ENCODE peak calls at places on chromosomes 16 and 17, in seven cellular contexts. One of them, this sample, is unnamed.

GRCh38 chr17:61475726-61476125 is 23.5 kb downstream of the TBX4 start:
- DNase-seq in WTC11: no peak
- DNase-seq in activated T-helper 2 cell treated with anti-CD3 and anti-CD28 coated beads, Interferon-gamma antibody, Interleukin-2, Interleukin-4, amounts not matched to agents 10 μg/mL and 5 μg/mL and 100 μg/mL, durations not matched to agents 14 hours and 24 hours and 36 hours: no peak
- DNase-seq in neural crest cell: no peak
- DNase-seq in HCT116: no peak
- DNase-seq in aorta: no peak
- DNase-seq in Daoy: no peak
- DNase-seq in this sample: no peak

GRCh38 chr17:4230142-4230541 is 33.6 kb downstream of the ANKFY1 start:
- DNase-seq in WTC11: no peak
- DNase-seq in HCT116: peak
- DNase-seq in Daoy: peak
- DNase-seq in aorta: no peak
- DNase-seq in neural crest cell: no peak
- DNase-seq in activated T-helper 2 cell treated with anti-CD3 and anti-CD28 coated beads, Interferon-gamma antibody, Interleukin-2, Interleukin-4, amounts not matched to agents 10 μg/mL and 5 μg/mL and 100 μg/mL, durations not matched to agents 14 hours and 24 hours and 36 hours: no peak
- DNase-seq in this sample: no peak

GRCh38 chr16:86680137-86680536 is 101.8 kb downstream of the FOXL1 start:
- DNase-seq in neural crest cell: no peak
- DNase-seq in activated T-helper 2 cell treated with anti-CD3 and anti-CD28 coated beads, Interferon-gamma antibody, Interleukin-2, Interleukin-4, amounts not matched to agents 10 μg/mL and 5 μg/mL and 100 μg/mL, durations not matched to agents 14 hours and 24 hours and 36 hours: no peak
- DNase-seq in WTC11: no peak
- DNase-seq in aorta: peak
- DNase-seq in HCT116: no peak
- DNase-seq in Daoy: peak
- DNase-seq in this sample: no peak

GRCh38 chr17:63387941-63388340 is 58.2 kb downstream of the CYB561 start:
- DNase-seq in neural crest cell: no peak
- DNase-seq in WTC11: no peak
- DNase-seq in Daoy: no peak
- DNase-seq in HCT116: no peak
- DNase-seq in aorta: no peak
- DNase-seq in activated T-helper 2 cell treated with anti-CD3 and anti-CD28 coated beads, Interferon-gamma antibody, Interleukin-2, Interleukin-4, amounts not matched to agents 10 μg/mL and 5 μg/mL and 100 μg/mL, durations not matched to agents 14 hours and 24 hours and 36 hours: no peak
- DNase-seq in this sample: no peak

GRCh38 chr17:77719806-77720205 is 238.7 kb upstream of the TNRC6C start:
- DNase-seq in neural crest cell: no peak
- DNase-seq in activated T-helper 2 cell treated with anti-CD3 and anti-CD28 coated beads, Interferon-gamma antibody, Interleukin-2, Interleukin-4, amounts not matched to agents 10 μg/mL and 5 μg/mL and 100 μg/mL, durations not matched to agents 14 hours and 24 hours and 36 hours: no peak
- DNase-seq in Daoy: no peak
- DNase-seq in HCT116: no peak
- DNase-seq in WTC11: no peak
- DNase-seq in aorta: no peak
- DNase-seq in this sample: no peak

GRCh38 chr17:72683506-72684404 is 408.7 kb downstream of the SLC39A11 start:
- DNase-seq in neural crest cell: no peak
- DNase-seq in HCT116: peak
- DNase-seq in Daoy: peak
- DNase-seq in WTC11: no peak
- DNase-seq in activated T-helper 2 cell treated with anti-CD3 and anti-CD28 coated beads, Interferon-gamma antibody, Interleukin-2, Interleukin-4, amounts not matched to agents 10 μg/mL and 5 μg/mL and 100 μg/mL, durations not matched to agents 14 hours and 24 hours and 36 hours: no peak
- DNase-seq in aorta: no peak
- DNase-seq in this sample: no peak

GRCh38 chr17:56834380-56835258 is 668 bp downstream of the DGKE start:
- DNase-seq in Daoy: no peak
- DNase-seq in HCT116: no peak
- DNase-seq in WTC11: peak
- DNase-seq in activated T-helper 2 cell treated with anti-CD3 and anti-CD28 coated beads, Interferon-gamma antibody, Interleukin-2, Interleukin-4, amounts not matched to agents 10 μg/mL and 5 μg/mL and 100 μg/mL, durations not matched to agents 14 hours and 24 hours and 36 hours: peak
- DNase-seq in aorta: peak
- DNase-seq in neural crest cell: peak
- DNase-seq in this sample: peak

GRCh38 chr17:56358651-56359050 is 205.4 kb downstream of the ANKFN1 start:
- DNase-seq in Daoy: peak
- DNase-seq in WTC11: no peak
- DNase-seq in neural crest cell: no peak
- DNase-seq in activated T-helper 2 cell treated with anti-CD3 and anti-CD28 coated beads, Interferon-gamma antibody, Interleukin-2, Interleukin-4, amounts not matched to agents 10 μg/mL and 5 μg/mL and 100 μg/mL, durations not matched to agents 14 hours and 24 hours and 36 hours: no peak
- DNase-seq in HCT116: peak
- DNase-seq in aorta: no peak
- DNase-seq in this sample: no peak

GRCh38 chr17:76238847-76239537 is 1.3 kb downstream of the RNF157 start:
- DNase-seq in Daoy: no peak
- DNase-seq in aorta: no peak
- DNase-seq in activated T-helper 2 cell treated with anti-CD3 and anti-CD28 coated beads, Interferon-gamma antibody, Interleukin-2, Interleukin-4, amounts not matched to agents 10 μg/mL and 5 μg/mL and 100 μg/mL, durations not matched to agents 14 hours and 24 hours and 36 hours: no peak
- DNase-seq in neural crest cell: no peak
- DNase-seq in WTC11: no peak
- DNase-seq in HCT116: no peak
- DNase-seq in this sample: no peak

GRCh38 chr17:76446449-76447231 is 6.3 kb downstream of the UBE2O start:
- DNase-seq in HCT116: peak
- DNase-seq in WTC11: no peak
- DNase-seq in neural crest cell: no peak
- DNase-seq in aorta: peak
- DNase-seq in activated T-helper 2 cell treated with anti-CD3 and anti-CD28 coated beads, Interferon-gamma antibody, Interleukin-2, Interleukin-4, amounts not matched to agents 10 μg/mL and 5 μg/mL and 100 μg/mL, durations not matched to agents 14 hours and 24 hours and 36 hours: no peak
- DNase-seq in Daoy: peak
- DNase-seq in this sample: no peak

GRCh38 chr17:79629548-79630049 is 18.7 kb upstream of the RBFOX3 start:
- DNase-seq in neural crest cell: no peak
- DNase-seq in HCT116: no peak
- DNase-seq in activated T-helper 2 cell treated with anti-CD3 and anti-CD28 coated beads, Interferon-gamma antibody, Interleukin-2, Interleukin-4, amounts not matched to agents 10 μg/mL and 5 μg/mL and 100 μg/mL, durations not matched to agents 14 hours and 24 hours and 36 hours: no peak
- DNase-seq in Daoy: no peak
- DNase-seq in aorta: peak
- DNase-seq in WTC11: no peak
- DNase-seq in this sample: peak

GRCh38 chr16:55257971-55258613 is 65.9 kb upstream of the IRX6 start:
- DNase-seq in HCT116: peak
- DNase-seq in WTC11: peak
- DNase-seq in neural crest cell: peak
- DNase-seq in activated T-helper 2 cell treated with anti-CD3 and anti-CD28 coated beads, Interferon-gamma antibody, Interleukin-2, Interleukin-4, amounts not matched to agents 10 μg/mL and 5 μg/mL and 100 μg/mL, durations not matched to agents 14 hours and 24 hours and 36 hours: peak
- DNase-seq in aorta: peak
- DNase-seq in Daoy: peak
- DNase-seq in this sample: peak